ENCODE peak calls at places on chromosomes 4 and X, in five cellular contexts. One of them, this sample, is unnamed.

GRCh38 chr4:155759372-155760252 is 791 bp downstream of the GUCY1B1 start:
- DNase-seq in upper lobe of right lung: peak; percentile 79
- DNase-seq in colonic mucosa: peak; percentile 22
- DNase-seq in breast epithelium: no peak
- DNase-seq in right lobe of liver: peak; percentile 61
- DNase-seq in this sample: peak; percentile 28

GRCh38 chrX:24506082-24506481 is 41.0 kb downstream of the PDK3 start:
- DNase-seq in right lobe of liver: no peak
- DNase-seq in upper lobe of right lung: no peak
- DNase-seq in colonic mucosa: no peak
- DNase-seq in breast epithelium: no peak
- DNase-seq in this sample: peak; percentile 33

GRCh38 chrX:40108959-40109287 is 11.2 kb upstream of the BCOR start:
- DNase-seq in right lobe of liver: peak; percentile 86
- DNase-seq in upper lobe of right lung: peak; percentile 89
- DNase-seq in colonic mucosa: peak; percentile 79
- DNase-seq in breast epithelium: no peak
- DNase-seq in this sample: peak; percentile 80

GRCh38 chr4:12712648-12713339 is 771.3 kb downstream of the RAB28 start:
- DNase-seq in upper lobe of right lung: no peak
- DNase-seq in breast epithelium: no peak
- DNase-seq in right lobe of liver: no peak
- DNase-seq in colonic mucosa: no peak
- DNase-seq in this sample: no peak

GRCh38 chrX:7334253-7334935 is 186.4 kb upstream of the PUDP start:
- DNase-seq in right lobe of liver: no peak
- DNase-seq in upper lobe of right lung: no peak
- DNase-seq in colonic mucosa: no peak
- DNase-seq in breast epithelium: no peak
- DNase-seq in this sample: peak; percentile 42

GRCh38 chr4:181046809-181047208 is 1196.4 kb upstream of the TENM3 start:
- DNase-seq in upper lobe of right lung: no peak
- DNase-seq in breast epithelium: no peak
- DNase-seq in right lobe of liver: no peak
- DNase-seq in colonic mucosa: no peak
- DNase-seq in this sample: no peak

GRCh38 chr4:86493460-86493859 is 100.7 kb upstream of the PTPN13 start:
- DNase-seq in right lobe of liver: no peak
- DNase-seq in upper lobe of right lung: no peak
- DNase-seq in colonic mucosa: no peak
- DNase-seq in breast epithelium: no peak
- DNase-seq in this sample: no peak

GRCh38 chrX:136130931-136131843 is 16.1 kb upstream of the FHL1 start:
- DNase-seq in colonic mucosa: no peak
- DNase-seq in right lobe of liver: no peak
- DNase-seq in breast epithelium: no peak
- DNase-seq in upper lobe of right lung: no peak
- DNase-seq in this sample: peak; percentile 38

GRCh38 chr4:7663075-7663541 is 228.4 kb upstream of the PSAPL1 start:
- DNase-seq in right lobe of liver: no peak
- DNase-seq in colonic mucosa: no peak
- DNase-seq in upper lobe of right lung: no peak
- DNase-seq in breast epithelium: no peak
- DNase-seq in this sample: no peak

GRCh38 chr4:14529653-14530052 is 472.6 kb upstream of the CPEB2 start:
- DNase-seq in breast epithelium: no peak
- DNase-seq in colonic mucosa: no peak
- DNase-seq in right lobe of liver: no peak
- DNase-seq in upper lobe of right lung: no peak
- DNase-seq in this sample: no peak

GRCh38 chrX:115322375-115322774 is 32.9 kb downstream of the LUZP4 start:
- DNase-seq in upper lobe of right lung: no peak
- DNase-seq in breast epithelium: no peak
- DNase-seq in colonic mucosa: no peak
- DNase-seq in right lobe of liver: no peak
- DNase-seq in this sample: no peak

GRCh38 chrX:2696698-2697215 is 5.7 kb downstream of the CD99 start:
- DNase-seq in colonic mucosa: no peak
- DNase-seq in right lobe of liver: no peak
- DNase-seq in upper lobe of right lung: no peak
- DNase-seq in breast epithelium: no peak
- DNase-seq in this sample: peak; percentile 79

GRCh38 chr4:142110136-142110535 is 473.8 kb downstream of the IL15 start:
- DNase-seq in breast epithelium: no peak
- DNase-seq in colonic mucosa: no peak
- DNase-seq in upper lobe of right lung: no peak
- DNase-seq in right lobe of liver: no peak
- DNase-seq in this sample: no peak

GRCh38 chr4:77800483-77801259 is 18.5 kb downstream of the CNOT6L start:
- DNase-seq in colonic mucosa: no peak
- DNase-seq in right lobe of liver: no peak
- DNase-seq in breast epithelium: no peak
- DNase-seq in upper lobe of right lung: no peak
- DNase-seq in this sample: no peak

GRCh38 chr4:144583658-144584057 is 62.3 kb upstream of the HHIP start:
- DNase-seq in breast epithelium: no peak
- DNase-seq in colonic mucosa: no peak
- DNase-seq in right lobe of liver: no peak
- DNase-seq in upper lobe of right lung: no peak
- DNase-seq in this sample: no peak

GRCh38 chrX:45001038-45001437 is 128.1 kb downstream of the KDM6A start:
- DNase-seq in colonic mucosa: no peak
- DNase-seq in breast epithelium: no peak
- DNase-seq in right lobe of liver: no peak
- DNase-seq in upper lobe of right lung: no peak
- DNase-seq in this sample: no peak

GRCh38 chr4:73650255-73650654 is 30.0 kb upstream of the RASSF6 start:
- DNase-seq in upper lobe of right lung: no peak
- DNase-seq in breast epithelium: no peak
- DNase-seq in right lobe of liver: no peak
- DNase-seq in colonic mucosa: no peak
- DNase-seq in this sample: no peak

GRCh38 chr4:3286335-3287175 is 6.3 kb upstream of the RGS12 start:
- DNase-seq in breast epithelium: peak; percentile 16
- DNase-seq in right lobe of liver: peak; percentile 41
- DNase-seq in upper lobe of right lung: peak; percentile 57
- DNase-seq in colonic mucosa: no peak
- DNase-seq in this sample: no peak

GRCh38 chr4:14446904-14447303 is 555.4 kb upstream of the CPEB2 start:
- DNase-seq in colonic mucosa: no peak
- DNase-seq in upper lobe of right lung: no peak
- DNase-seq in breast epithelium: no peak
- DNase-seq in right lobe of liver: no peak
- DNase-seq in this sample: no peak

GRCh38 chr4:166075599-166075998 is 202.6 kb downstream of the TLL1 start:
- DNase-seq in right lobe of liver: no peak
- DNase-seq in upper lobe of right lung: no peak
- DNase-seq in breast epithelium: no peak
- DNase-seq in colonic mucosa: no peak
- DNase-seq in this sample: no peak

GRCh38 chr4:170198742-170199141 is 109.0 kb upstream of the AADAT start:
- DNase-seq in right lobe of liver: no peak
- DNase-seq in breast epithelium: no peak
- DNase-seq in colonic mucosa: no peak
- DNase-seq in upper lobe of right lung: no peak
- DNase-seq in this sample: no peak

GRCh38 chr4:113584407-113585150 is 177.0 kb downstream of the CAMK2D start:
- DNase-seq in colonic mucosa: no peak
- DNase-seq in right lobe of liver: no peak
- DNase-seq in breast epithelium: no peak
- DNase-seq in upper lobe of right lung: no peak
- DNase-seq in this sample: peak; percentile 78

GRCh38 chr4:54657194-54657555 is 582 bp upstream of the KIT start:
- DNase-seq in upper lobe of right lung: no peak
- DNase-seq in breast epithelium: no peak
- DNase-seq in colonic mucosa: no peak
- DNase-seq in right lobe of liver: no peak
- DNase-seq in this sample: no peak

GRCh38 chrX:1521459-1521956 is 15.5 kb downstream of the P2RY8 start:
- DNase-seq in right lobe of liver: no peak
- DNase-seq in colonic mucosa: no peak
- DNase-seq in upper lobe of right lung: peak; percentile 32
- DNase-seq in breast epithelium: no peak
- DNase-seq in this sample: no peak

GRCh38 chr4:22959483-22959882 is 266.7 kb downstream of the GBA3 start:
- DNase-seq in colonic mucosa: no peak
- DNase-seq in upper lobe of right lung: no peak
- DNase-seq in right lobe of liver: no peak
- DNase-seq in breast epithelium: no peak
- DNase-seq in this sample: no peak

GRCh38 chr4:8910822-8911310 is 39.2 kb upstream of the HMX1 start:
- DNase-seq in colonic mucosa: no peak
- DNase-seq in breast epithelium: no peak
- DNase-seq in right lobe of liver: peak; percentile 27
- DNase-seq in upper lobe of right lung: peak; percentile 59
- DNase-seq in this sample: peak; percentile 66
- H3K27me3 ChIP-seq in colonic mucosa: no peaks in the 10 kb centered on the region
- H3K27me3 ChIP-seq in breast epithelium: no peaks in the 10 kb centered on the region
- H3K27me3 ChIP-seq in right lobe of liver: no peaks in the 10 kb centered on the region
- H3K27me3 ChIP-seq in upper lobe of right lung: no peaks in the 10 kb centered on the region
- H3K27me3 ChIP-seq in this sample: no peaks in the 10 kb centered on the region

GRCh38 chr4:5647351-5647750 is 61.0 kb downstream of the EVC2 start:
- DNase-seq in breast epithelium: no peak
- DNase-seq in colonic mucosa: no peak
- DNase-seq in right lobe of liver: no peak
- DNase-seq in upper lobe of right lung: no peak
- DNase-seq in this sample: no peak
- H3K4me3 ChIP-seq in breast epithelium: no peak overlapping the region
- H3K4me3 ChIP-seq in colonic mucosa: no peak overlapping the region
- H3K4me3 ChIP-seq in right lobe of liver: no peak overlapping the region
- H3K4me3 ChIP-seq in upper lobe of right lung: no peak overlapping the region
- H3K4me3 ChIP-seq in this sample: no peak overlapping the region

DNA sequence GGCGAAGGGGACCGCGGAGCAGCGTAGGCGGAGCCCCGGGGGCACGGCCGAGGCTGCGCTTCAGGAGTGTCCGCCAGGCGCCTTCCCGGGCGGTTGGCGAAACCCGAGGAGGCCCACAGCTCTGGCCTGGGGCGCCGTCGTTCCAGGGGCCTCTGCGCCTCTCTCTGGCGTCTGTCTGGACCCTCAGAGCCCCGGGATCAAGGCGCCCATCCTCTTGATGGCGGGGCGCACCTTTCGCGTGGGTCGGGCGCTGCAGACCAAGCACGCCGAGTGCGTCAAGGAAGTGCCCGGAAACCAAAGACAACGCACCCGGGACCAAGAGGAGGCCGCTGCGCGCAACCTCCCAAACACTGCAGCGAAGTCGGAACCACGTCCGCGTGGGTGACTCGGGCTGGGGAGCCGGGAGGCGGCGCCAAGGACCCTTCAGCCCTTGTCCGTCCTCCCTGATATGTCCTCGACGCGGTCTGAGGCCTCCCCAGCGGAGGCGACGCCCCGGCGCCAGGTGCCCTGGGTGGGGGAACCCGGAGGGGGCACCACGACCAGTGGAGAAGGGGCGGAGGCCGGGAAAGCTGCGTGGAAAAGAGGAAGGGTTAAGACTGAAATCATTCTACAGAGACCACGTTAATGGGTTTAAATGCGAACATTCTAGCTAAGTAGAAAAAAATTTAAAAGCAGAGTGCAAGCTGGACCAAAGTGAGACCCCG is 9.9 kb downstream of the HMX1 start:
- DNase-seq in upper lobe of right lung: no peak
- DNase-seq in breast epithelium: no peak
- DNase-seq in right lobe of liver: no peak
- DNase-seq in colonic mucosa: no peak
- DNase-seq in this sample: no peak
- H3K27me3 ChIP-seq in upper lobe of right lung: peaks cover 97% of the 10 kb centered on the region
- H3K27me3 ChIP-seq in breast epithelium: peaks cover 3% of the 10 kb centered on the region
- H3K27me3 ChIP-seq in right lobe of liver: peaks cover 33% of the 10 kb centered on the region
- H3K27me3 ChIP-seq in colonic mucosa: peaks cover 96% of the 10 kb centered on the region
- H3K27me3 ChIP-seq in this sample: no peaks in the 10 kb centered on the region

GRCh38 chrX:10726647-10727046 is 106.3 kb upstream of the MID1 start:
- DNase-seq in breast epithelium: peak; percentile 50
- DNase-seq in right lobe of liver: no peak
- DNase-seq in colonic mucosa: no peak
- DNase-seq in upper lobe of right lung: no peak
- DNase-seq in this sample: peak; percentile 5
- H3K4me3 ChIP-seq in breast epithelium: no peak overlapping the region
- H3K4me3 ChIP-seq in right lobe of liver: no peak overlapping the region
- H3K4me3 ChIP-seq in colonic mucosa: no peak overlapping the region
- H3K4me3 ChIP-seq in upper lobe of right lung: no peak overlapping the region
- H3K4me3 ChIP-seq in this sample: no peak overlapping the region

GRCh38 chrX:143486105-143486504 is 31.2 kb downstream of the SPANXN3 start:
- DNase-seq in right lobe of liver: no peak
- DNase-seq in upper lobe of right lung: no peak
- DNase-seq in breast epithelium: no peak
- DNase-seq in colonic mucosa: no peak
- DNase-seq in this sample: no peak
- H3K27me3 ChIP-seq in right lobe of liver: no peaks in the 10 kb centered on the region
- H3K27me3 ChIP-seq in upper lobe of right lung: no peaks in the 10 kb centered on the region
- H3K27me3 ChIP-seq in breast epithelium: no peaks in the 10 kb centered on the region
- H3K27me3 ChIP-seq in colonic mucosa: no peaks in the 10 kb centered on the region
- H3K27me3 ChIP-seq in this sample: no peaks in the 10 kb centered on the region

GRCh38 chr4:184268574-184269160 is 51.0 kb upstream of the ENPP6 start:
- DNase-seq in upper lobe of right lung: no peak
- DNase-seq in breast epithelium: no peak
- DNase-seq in colonic mucosa: no peak
- DNase-seq in right lobe of liver: no peak
- DNase-seq in this sample: no peak
- H3K4me3 ChIP-seq in upper lobe of right lung: peak overlapping the region; percentile 26
- H3K4me3 ChIP-seq in breast epithelium: peak overlapping the region; percentile 43
- H3K4me3 ChIP-seq in colonic mucosa: no peak overlapping the region
- H3K4me3 ChIP-seq in right lobe of liver: no peak overlapping the region
- H3K4me3 ChIP-seq in this sample: peak overlapping the region; percentile 61

DNA sequence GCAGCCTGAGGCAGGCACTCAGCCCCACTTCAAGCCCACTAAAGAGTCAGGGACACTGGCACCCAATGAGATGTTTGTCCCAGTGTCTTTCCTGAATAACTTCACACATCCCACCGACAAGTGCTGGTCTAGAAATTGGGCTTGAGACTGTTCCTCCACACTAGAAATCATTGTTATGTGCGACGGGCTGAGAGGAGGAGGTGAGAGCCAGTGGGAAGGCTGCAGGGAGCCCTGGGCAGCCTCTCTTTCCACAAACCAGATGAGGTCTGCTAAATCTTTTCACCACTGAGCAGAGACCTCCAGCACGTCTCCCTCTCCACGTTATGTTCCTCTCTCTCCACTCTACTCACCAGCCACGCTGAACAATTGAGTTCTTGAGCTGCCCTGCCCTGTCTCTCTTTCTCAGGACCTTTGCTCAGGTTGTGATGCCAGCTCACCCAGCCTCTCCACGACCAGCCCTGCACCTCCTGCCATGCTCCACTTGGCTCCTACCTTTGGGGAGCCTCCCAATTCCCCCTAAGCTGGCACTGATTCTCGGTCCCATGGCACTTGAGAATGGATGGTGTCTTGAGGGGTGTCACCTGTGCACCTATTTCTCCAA is 8.4 kb downstream of the SCD5 start:
- DNase-seq in upper lobe of right lung: no peak
- DNase-seq in colonic mucosa: no peak
- DNase-seq in breast epithelium: no peak
- DNase-seq in right lobe of liver: no peak
- DNase-seq in this sample: no peak
- H3K27me3 ChIP-seq in upper lobe of right lung: no peaks in the 10 kb centered on the region
- H3K27me3 ChIP-seq in colonic mucosa: no peaks in the 10 kb centered on the region
- H3K27me3 ChIP-seq in breast epithelium: no peaks in the 10 kb centered on the region
- H3K27me3 ChIP-seq in right lobe of liver: no peaks in the 10 kb centered on the region
- H3K27me3 ChIP-seq in this sample: no peaks in the 10 kb centered on the region

This sample was measured in MG63.